ENCODE peak calls at places on chromosome 13, in seven cellular contexts. R is upper lobe of left lung, A is psoas muscle, K is IMR-90, Q is aorta, C is upper lobe of right lung, G is pancreas. B is an unnamed sample. For H3K4me1, the result is how much of the 10 kb centered on the place peaks cover.

GRCh38 chr13:109773276-109773675 is 13.1 kb downstream of the IRS2 start:
- DNase-seq in R (no peak), A (no peak), K (no peak), Q (no peak), C (no peak), G (no peak), B (peak)

GRCh38 chr13:48210178-48210577 is 22.8 kb upstream of the ITM2B start:
- DNase-seq in R (no peak), A (no peak), K (peak), Q (no peak), C (no peak), G (no peak), B (peak)

GRCh38 chr13:90867336-90867683 is 480.2 kb upstream of the MIR17HG start:
- DNase-seq in R (peak), A (peak), K (peak), Q (peak), C (peak), G (peak), B (peak)

GRCh38 chr13:63541336-63541735 is 2125.7 kb upstream of the PCDH20 start:
- DNase-seq in R (no peak), A (no peak), K (no peak), Q (no peak), C (no peak), G (no peak), B (no peak)

GRCh38 chr13:112839347-112840105 is 129.5 kb upstream of the MCF2L start:
- DNase-seq in R (no peak), A (no peak), K (peak), Q (peak), C (no peak), G (no peak), B (no peak)

GRCh38 chr13:51734786-51735185 is 69.2 kb downstream of the DHRS12 start:
- DNase-seq in R (no peak), A (no peak), K (peak), Q (no peak), C (no peak), G (no peak), B (no peak)

GRCh38 chr13:113547248-113547971 is 37.1 kb upstream of the TFDP1 start:
- DNase-seq in R (no peak), A (no peak), K (peak), Q (peak), C (peak), G (peak), B (no peak)

GRCh38 chr13:101018720-101019119 is 344.1 kb upstream of the TMTC4 start:
- DNase-seq in R (no peak), A (no peak), K (peak), Q (no peak), C (no peak), G (no peak), B (peak)

GRCh38 chr13:82747948-82748347 is 1134.3 kb downstream of the SLITRK1 start:
- DNase-seq in R (no peak), A (no peak), K (peak), Q (no peak), C (no peak), G (no peak), B (no peak)

GRCh38 chr13:100596516-100596915 is 7.9 kb upstream of the GGACT start:
- DNase-seq in R (no peak), A (no peak), K (no peak), Q (no peak), C (no peak), G (no peak), B (no peak)

GRCh38 chr13:40539954-40540706 is 126.3 kb downstream of the FOXO1 start:
- DNase-seq in R (peak), A (no peak), K (peak), Q (no peak), C (no peak), G (no peak), B (peak)

GRCh38 chr13:106212436-106213010 is 322.9 kb downstream of the EFNB2 start:
- DNase-seq in R (no peak), A (no peak), K (no peak), Q (no peak), C (no peak), G (no peak), B (no peak)

GRCh38 chr13:51804295-51805172 is 571 bp upstream of the DHRS12 start:
- DNase-seq in R (no peak), A (no peak), K (no peak), Q (no peak), C (no peak), G (no peak), B (no peak)

GRCh38 chr13:83088858-83089257 is 793.4 kb downstream of the SLITRK1 start:
- DNase-seq in R (no peak), A (no peak), K (no peak), Q (no peak), C (no peak), G (no peak), B (no peak)

GRCh38 chr13:108929532-108929931 is 300.1 kb downstream of the MYO16 start:
- DNase-seq in R (no peak), A (no peak), K (no peak), Q (no peak), C (no peak), G (no peak), B (no peak)

GRCh38 chr13:108226184-108226583 is 8.0 kb downstream of the ABHD13 start:
- DNase-seq in R (no peak), A (no peak), K (no peak), Q (no peak), C (no peak), G (no peak), B (no peak)

GRCh38 chr13:113742445-113743120 is 16.4 kb upstream of the TMEM255B start:
- DNase-seq in R (no peak), A (no peak), K (no peak), Q (peak), C (no peak), G (peak), B (no peak)

GRCh38 chr13:48595330-48596127 is 58.2 kb upstream of the CYSLTR2 start:
- DNase-seq in R (peak), A (peak), K (peak), Q (no peak), C (no peak), G (no peak), B (peak)

GRCh38 chr13:110813646-110814624 is 100.4 kb downstream of the ING1 start:
- DNase-seq in R (no peak), A (no peak), K (no peak), Q (no peak), C (peak), G (no peak), B (no peak)

GRCh38 chr13:110525328-110526319 is 35.9 kb downstream of the RAB20 start:
- DNase-seq in R (peak), A (no peak), K (no peak), Q (no peak), C (peak), G (peak), B (peak)

GRCh38 chr13:36858285-36858684 is 39.3 kb downstream of the RFXAP start:
- DNase-seq in R (no peak), A (no peak), K (peak), Q (no peak), C (no peak), G (no peak), B (no peak)

GRCh38 chr13:97272526-97272925 is 50.4 kb downstream of the MBNL2 start:
- DNase-seq in R (no peak), A (no peak), K (no peak), Q (no peak), C (no peak), G (no peak), B (no peak)

GRCh38 chr13:38418286-38418685 is 68.6 kb downstream of the UFM1 start:
- DNase-seq in R (no peak), A (no peak), K (no peak), Q (no peak), C (no peak), G (no peak), B (no peak)

GRCh38 chr13:51958217-51958547 is 53.1 kb downstream of the ATP7B start:
- DNase-seq in R (no peak), A (no peak), K (no peak), Q (no peak), C (no peak), G (no peak), B (no peak)

GRCh38 chr13:96141032-96141431 is 51.1 kb downstream of the HS6ST3 start:
- DNase-seq in R (no peak), A (no peak), K (peak), Q (no peak), C (no peak), G (no peak), B (no peak)

GRCh38 chr13:41232715-41233114 is 30.7 kb downstream of the MTRF1 start:
- DNase-seq in R (no peak), A (no peak), K (no peak), Q (no peak), C (no peak), G (no peak), B (no peak)

GRCh38 chr13:81017525-81018152 is 676.7 kb upstream of the SPRY2 start:
- DNase-seq in R (no peak), A (no peak), K (peak), Q (no peak), C (no peak), G (no peak), B (no peak)

GRCh38 chr13:111911141-111911720 is 155.7 kb upstream of the SOX1 start:
- DNase-seq in R (no peak), A (no peak), K (no peak), Q (no peak), C (no peak), G (no peak), B (no peak)

GRCh38 chr13:67133476-67133875 is 96.7 kb downstream of the PCDH9 start:
- DNase-seq in R (no peak), A (no peak), K (peak), Q (no peak), C (no peak), G (no peak), B (no peak)

GRCh38 chr13:36339600-36340155 is 6.5 kb downstream of the SPART start:
- DNase-seq in R (no peak), A (no peak), K (no peak), Q (no peak), C (no peak), G (no peak), B (no peak)

GRCh38 chr13:114142640-114143490 is 10.4 kb upstream of the RASA3 start:
- DNase-seq in R (peak), A (no peak), K (peak), Q (peak), C (peak), G (peak), B (no peak)

GRCh38 chr13:109483369-109483768 is 303.0 kb downstream of the IRS2 start:
- DNase-seq in R (no peak), A (no peak), K (no peak), Q (no peak), C (no peak), G (no peak), B (no peak)

GRCh38 chr13:79780240-79780639 is 299.3 kb downstream of the NDFIP2 start:
- DNase-seq in R (no peak), A (no peak), K (peak), Q (no peak), C (no peak), G (no peak), B (no peak)

GRCh38 chr13:71638728-71639127 is 228.3 kb downstream of the DACH1 start:
- DNase-seq in R (no peak), A (no peak), K (no peak), Q (no peak), C (no peak), G (no peak), B (no peak)

GRCh38 chr13:110197471-110197870 is 109.5 kb downstream of the COL4A1 start:
- DNase-seq in R (no peak), A (no peak), K (no peak), Q (no peak), C (no peak), G (no peak), B (no peak)

GRCh38 chr13:101341464-101341863 is 74.8 kb downstream of the NALCN start:
- DNase-seq in R (no peak), A (no peak), K (peak), Q (no peak), C (no peak), G (no peak), B (no peak)

GRCh38 chr13:82791035-82791434 is 1091.2 kb downstream of the SLITRK1 start:
- DNase-seq in R (no peak), A (no peak), K (no peak), Q (no peak), C (no peak), G (no peak), B (no peak)

GRCh38 chr13:27541386-27541785 is 78.9 kb downstream of the LNX2 start:
- DNase-seq in R (no peak), A (no peak), K (peak), Q (no peak), C (no peak), G (no peak), B (no peak)

GRCh38 chr13:45206340-45206739 is 5.5 kb upstream of the KCTD4 start:
- DNase-seq in R (no peak), A (no peak), K (peak), Q (no peak), C (no peak), G (no peak), B (no peak)

GRCh38 chr13:45205124-45205523 is 4.3 kb upstream of the KCTD4 start:
- DNase-seq in R (no peak), A (no peak), K (no peak), Q (no peak), C (no peak), G (no peak), B (no peak)

GRCh38 chr13:45207319-45207718 is 6.5 kb upstream of the KCTD4 start:
- DNase-seq in R (no peak), A (no peak), K (no peak), Q (no peak), C (no peak), G (no peak), B (no peak)

GRCh38 chr13:45209229-45209628 is 8.4 kb upstream of the KCTD4 start:
- DNase-seq in R (no peak), A (no peak), K (peak), Q (no peak), C (no peak), G (no peak), B (no peak)

GRCh38 chr13:45208132-45208531 is 7.3 kb upstream of the KCTD4 start:
- DNase-seq in R (no peak), A (no peak), K (no peak), Q (no peak), C (no peak), G (no peak), B (no peak)
- H3K4me1 ChIP-seq in R (under half), A (under half), K (under half), Q (under half), C (under half), G (under half), B (under half)

GRCh38 chr13:44930280-44930679 is 59.0 kb downstream of the NUFIP1 start:
- DNase-seq in R (no peak), A (no peak), K (no peak), Q (no peak), C (no peak), G (no peak), B (no peak)
- H3K4me1 ChIP-seq in R (under half), A (under half), K (under half), Q (under half), C (under half), G (under half), B (half or more)

GRCh38 chr13:29847501-29847983 is 2.9 kb downstream of the UBL3 start:
- DNase-seq in R (no peak), A (no peak), K (peak), Q (no peak), C (no peak), G (no peak), B (no peak)
- H3K4me1 ChIP-seq in R (under half), A (under half), K (under half), Q (under half), C (under half), G (under half), B (under half)

GRCh38 chr13:45466359-45466758 is 1.6 kb downstream of the COG3 start:
- DNase-seq in R (no peak), A (no peak), K (no peak), Q (no peak), C (no peak), G (no peak), B (no peak)
- H3K4me1 ChIP-seq in R (under half), A (under half), K (under half), Q (under half), C (under half), G (under half), B (under half)

DNA sequence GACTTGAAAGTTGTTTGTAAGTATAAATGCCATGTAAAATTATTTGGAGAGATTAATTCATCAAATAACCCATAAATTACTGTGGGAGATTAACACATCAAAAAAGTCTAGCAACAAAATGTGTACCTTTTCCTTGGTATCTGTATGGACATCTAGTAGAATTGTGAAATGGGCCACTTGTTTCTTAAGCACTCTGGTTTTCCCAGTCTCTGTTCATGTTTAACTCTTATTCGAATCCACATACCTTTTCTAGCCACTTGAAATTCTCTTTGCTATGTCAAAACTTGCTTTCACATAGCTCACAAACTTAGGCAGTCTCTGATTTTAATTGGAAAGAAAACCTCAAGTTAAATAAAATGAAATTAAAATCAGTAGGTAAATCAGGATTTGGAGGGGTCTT is 470.6 kb downstream of the LMO7 start:
- DNase-seq in R (no peak), A (no peak), K (no peak), Q (no peak), C (no peak), G (no peak), B (no peak)
- H3K4me1 ChIP-seq in R (under half), A (under half), K (under half), Q (under half), C (under half), G (under half), B (under half)

DNA sequence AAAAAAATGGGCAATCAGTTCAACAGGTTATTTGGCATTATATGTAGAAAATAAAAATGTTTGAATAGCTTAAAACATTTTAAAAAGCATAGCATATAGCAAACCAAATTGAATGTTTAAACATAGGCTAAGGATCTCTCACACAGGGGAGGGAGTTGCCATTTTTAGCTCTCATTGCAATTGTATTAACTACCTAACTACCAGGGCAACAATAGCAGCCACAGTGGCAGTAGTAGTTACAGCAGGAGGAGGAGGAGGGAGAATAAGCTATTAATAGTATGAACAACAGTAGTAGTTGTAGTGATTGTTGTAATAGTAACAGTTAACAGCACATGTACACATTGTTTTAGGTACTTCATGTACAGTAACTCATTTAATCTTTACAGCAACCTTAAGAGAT is 404.2 kb downstream of the KCNRG start:
- DNase-seq in R (no peak), A (no peak), K (peak), Q (no peak), C (no peak), G (no peak), B (no peak)
- H3K4me1 ChIP-seq in R (under half), A (half or more), K (under half), Q (under half), C (under half), G (under half), B (under half)

DNA sequence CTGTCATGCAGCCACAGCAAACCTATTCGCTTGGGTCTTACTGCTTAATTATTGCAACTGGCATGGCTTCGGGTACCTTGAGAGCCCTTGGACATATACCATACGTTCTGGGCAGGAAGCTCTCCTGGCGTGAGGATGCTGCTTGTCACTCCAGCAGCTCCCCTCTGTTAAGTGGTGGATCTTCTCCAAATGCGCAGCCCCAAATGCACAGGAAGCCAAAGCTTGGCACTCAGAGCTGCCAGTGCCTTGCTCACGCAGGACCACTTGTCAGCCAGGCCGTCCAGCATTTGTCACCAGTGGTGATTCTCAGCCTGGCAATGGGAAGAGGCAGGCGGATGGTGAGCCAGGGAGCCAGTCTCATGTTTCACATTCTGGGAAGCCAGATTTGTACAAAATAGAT is 158.6 kb downstream of the KATNAL1 start:
- DNase-seq in R (no peak), A (no peak), K (no peak), Q (no peak), C (no peak), G (no peak), B (no peak)
- H3K4me1 ChIP-seq in R (under half), A (under half), K (under half), Q (under half), C (under half), G (under half), B (under half)

B was measured in PC-9.